ENCODE peak calls at places on chromosomes 12 and 14, in five cellular contexts. O is RWPE1, B is psoas muscle, C is Calu3, L is GM23338. F is an unnamed sample.
A peak's percentile ranks its signal among the peaks of the same experiment; 100 is the strongest.

GRCh38 chr12:26297386-26298070 is 102.2 kb downstream of the SSPN start:
- DNase-seq in B (no peak), C (no peak), L (no peak), O (no peak), F (no peak)

GRCh38 chr14:64766430-64767151 is 62.4 kb downstream of the PLEKHG3 start:
- DNase-seq in L (peak; percentile 80), C (no peak), B (no peak), O (peak; percentile 69), F (no peak)

GRCh38 chr12:70007687-70008086 is 182.7 kb downstream of the MYRFL start:
- DNase-seq in O (peak; percentile 30), L (no peak), C (no peak), B (no peak), F (no peak)

GRCh38 chr14:100049220-100049619 is 16.0 kb upstream of the EVL start:
- DNase-seq in C (no peak), L (no peak), B (no peak), O (no peak), F (no peak)

GRCh38 chr12:11834104-11834812 is 184.8 kb downstream of the ETV6 start:
- DNase-seq in O (no peak), B (no peak), C (no peak), L (no peak), F (no peak)

GRCh38 chr14:37558740-37559139 is 36.3 kb downstream of the FOXA1 start:
- DNase-seq in C (no peak), O (no peak), L (no peak), B (no peak), F (no peak)

GRCh38 chr12:31000751-31001150 is 72.9 kb upstream of the DDX11 start:
- DNase-seq in C (no peak), B (no peak), O (no peak), L (no peak), F (no peak)

GRCh38 chr14:74216671-74217070 is 22.6 kb upstream of the VSX2 start:
- DNase-seq in C (no peak), B (no peak), O (no peak), L (no peak), F (no peak)

GRCh38 chr14:50318031-50318626 is 6.0 kb downstream of the DMAC2L start:
- DNase-seq in O (peak; percentile 36), B (no peak), C (no peak), L (peak; percentile 74), F (no peak)

GRCh38 chr14:47284283-47284682 is 391.1 kb downstream of the MDGA2 start:
- DNase-seq in L (no peak), C (no peak), B (no peak), O (no peak), F (no peak)

GRCh38 chr12:109131522-109132050 is 15.2 kb downstream of the ACACB start:
- DNase-seq in O (no peak), L (no peak), C (no peak), B (peak; percentile 78), F (no peak)

GRCh38 chr12:2057041-2057792 is 4.4 kb downstream of the CACNA1C start:
- DNase-seq in B (peak; percentile 53), O (no peak), L (peak; percentile 97), C (peak; percentile 56), F (peak; percentile 54)

GRCh38 chr14:65164068-65164824 is 61.9 kb upstream of the MAX start:
- DNase-seq in L (peak; percentile 68), B (no peak), C (peak; percentile 55), O (peak; percentile 60), F (peak; percentile 43)

GRCh38 chr12:54145844-54146243 is 42.9 kb downstream of the SMUG1 start:
- DNase-seq in C (no peak), L (no peak), O (no peak), B (no peak), F (no peak)

GRCh38 chr14:81268016-81268416 is 47.3 kb upstream of the GTF2A1 start:
- DNase-seq in B (no peak), L (peak; percentile 33), O (no peak), C (no peak), F (no peak)

GRCh38 chr12:55142896-55143870 is 17.0 kb downstream of the OR9K2 start:
- DNase-seq in C (peak; percentile 69), O (peak; percentile 16), L (peak; percentile 95), B (no peak), F (no peak)

GRCh38 chr12:475286-475685 is 15.5 kb downstream of the B4GALNT3 start:
- DNase-seq in C (no peak), B (no peak), L (no peak), O (no peak), F (no peak)

GRCh38 chr12:104467346-104467837 is 10.6 kb downstream of the CHST11 start:
- DNase-seq in O (no peak), B (no peak), C (no peak), L (no peak), F (no peak)

GRCh38 chr14:103597623-103598372 is 31.2 kb upstream of the KLC1 start:
- DNase-seq in C (peak; percentile 36), O (peak; percentile 95), L (no peak), B (peak; percentile 68), F (no peak)

GRCh38 chr14:21300892-21301291 is 21.0 kb downstream of the RPGRIP1 start:
- DNase-seq in L (peak; percentile 78), O (no peak), C (peak; percentile 47), B (no peak), F (no peak)
- TF ChIP-seq CTCF in L (peak; percentile 22), O (no peak), C (no peak), B (no peak), F (no peak)

GRCh38 chr12:66280573-66280972 is 21.7 kb upstream of the HELB start:
- DNase-seq in C (no peak), B (no peak), O (no peak), L (no peak), F (no peak)

GRCh38 chr12:66282244-66282643 is 20.0 kb upstream of the HELB start:
- DNase-seq in C (no peak), O (no peak), B (no peak), L (no peak), F (no peak)

GRCh38 chr12:66275040-66275439 is 27.3 kb upstream of the HELB start:
- DNase-seq in O (no peak), C (no peak), L (no peak), B (no peak), F (no peak)

DNA sequence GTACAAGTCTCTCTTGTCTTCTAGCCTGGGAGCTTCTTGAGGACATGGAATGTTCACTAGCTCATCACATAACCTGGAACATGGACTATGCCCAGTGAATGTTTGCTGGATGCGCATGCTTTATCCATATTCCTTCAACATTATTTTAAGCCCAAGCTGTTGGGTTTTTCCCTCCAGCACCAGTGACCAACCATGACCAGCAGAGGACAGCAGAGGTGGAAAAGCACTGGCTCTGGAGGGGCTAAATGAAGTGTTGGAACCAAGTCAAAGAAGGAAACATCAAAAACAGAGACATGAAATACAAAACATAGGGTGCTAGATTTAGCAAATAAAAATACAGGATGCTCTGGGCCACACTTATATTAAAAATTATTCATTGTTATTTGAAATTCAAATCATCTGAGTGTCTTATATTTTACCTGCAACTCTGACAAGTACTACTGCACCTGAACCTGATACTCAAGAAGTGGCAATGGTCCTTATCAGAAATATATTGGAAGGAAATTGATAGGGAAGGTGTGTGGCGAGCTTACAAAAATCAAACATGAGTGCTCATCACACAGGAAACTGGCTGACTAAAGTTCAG is 23.1 kb upstream of the HELB start:
- DNase-seq in O (peak; percentile 21), L (peak; percentile 46), C (peak; percentile 51), B (no peak), F (no peak)
- TF ChIP-seq CTCF in O (peak; percentile 14), L (peak; percentile 66), C (peak; percentile 58), B (peak; percentile 16), F (peak; percentile 41)

GRCh38 chr14:30283822-30284446 is 275.0 kb upstream of the G2E3 start:
- DNase-seq in C (peak; percentile 68), B (no peak), L (peak; percentile 86), O (peak; percentile 28), F (no peak)
- TF ChIP-seq CTCF in C (peak; percentile 61), B (peak; percentile 12), L (peak; percentile 91), O (peak; percentile 75), F (peak; percentile 70)

DNA sequence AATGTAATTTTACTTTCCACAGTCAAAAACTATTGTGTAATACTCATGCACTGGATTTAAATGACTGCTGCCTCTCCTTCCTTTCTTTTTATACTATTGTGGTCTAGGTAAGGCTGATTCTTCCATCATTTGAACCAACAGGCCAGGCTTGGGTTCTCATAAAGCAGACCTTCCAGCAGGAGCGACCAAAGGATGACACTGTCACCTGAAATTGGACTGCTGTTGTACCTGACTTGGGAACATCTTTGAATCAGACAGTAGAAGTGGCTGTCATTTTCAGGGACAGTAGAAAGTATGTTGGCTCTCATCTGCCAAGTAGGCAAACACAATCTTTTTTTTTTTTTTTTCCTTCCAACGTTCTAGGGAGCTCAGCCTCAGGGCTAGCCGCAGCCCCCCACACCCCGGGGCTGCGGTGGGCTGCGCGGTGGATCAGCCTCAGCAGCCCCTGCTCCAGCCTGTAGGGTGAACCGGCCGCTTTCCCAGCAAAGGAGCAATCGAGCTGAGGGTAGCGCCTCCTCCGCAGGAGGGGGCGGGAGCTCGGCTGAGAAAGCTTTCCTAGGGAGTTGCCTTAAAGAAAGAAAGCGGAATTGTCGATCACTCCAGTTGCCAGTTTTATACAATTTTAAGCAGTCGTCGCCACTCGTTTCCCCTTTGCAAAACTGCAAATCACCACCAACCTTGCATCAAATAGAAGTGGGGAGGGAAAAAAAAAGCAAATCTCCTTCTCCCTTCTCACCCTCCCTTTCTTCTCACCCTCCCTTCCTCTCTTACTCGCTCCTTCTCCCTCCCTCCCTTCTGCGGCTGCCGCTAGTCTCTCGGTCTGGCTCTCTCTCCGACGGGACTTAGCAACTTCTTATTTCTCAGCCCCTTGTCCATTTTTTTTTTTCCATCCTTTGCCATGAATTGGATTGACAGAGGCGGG is at the start of gene PDE3A:
- DNase-seq in O (peak; percentile 23), B (peak; percentile 55), L (peak; percentile 93), C (peak; percentile 76), F (no peak)
- TF ChIP-seq CTCF in O (no peak), B (no peak), L (peak; percentile 15), C (no peak), F (no peak)

DNA sequence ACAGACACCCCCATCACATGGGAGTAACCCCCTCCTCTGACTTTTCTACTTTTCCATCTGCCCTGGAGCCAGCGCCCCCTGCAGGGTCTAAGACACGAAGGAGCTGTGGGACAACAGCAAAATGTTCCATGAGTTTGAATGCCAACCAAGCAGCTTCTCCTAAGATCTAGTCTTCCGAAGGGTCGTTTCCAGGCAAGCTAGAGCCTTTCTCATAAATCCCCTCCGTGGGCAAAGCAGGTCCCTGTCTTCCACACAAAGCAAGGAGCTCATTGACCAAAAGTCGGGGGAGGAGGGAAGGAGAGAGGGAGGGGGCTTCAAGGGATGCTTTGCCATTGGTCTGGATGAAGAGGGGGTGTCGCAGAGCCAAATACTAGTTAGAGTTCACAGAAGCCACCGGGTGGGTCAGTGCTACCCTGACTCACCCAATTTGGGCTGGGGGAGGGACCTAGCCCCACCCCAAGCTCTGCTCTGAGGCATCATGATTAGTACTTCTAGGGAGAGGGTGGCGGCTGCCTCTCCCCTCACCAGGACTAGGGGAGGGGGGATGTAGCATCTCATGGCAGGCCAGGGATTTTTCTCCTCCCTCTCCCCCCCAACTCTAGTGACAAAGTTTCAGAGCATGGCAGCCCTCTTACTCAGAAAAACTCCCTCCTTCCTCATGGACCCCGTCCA is 1.6 kb downstream of the MSI1 start:
- DNase-seq in B (no peak), O (no peak), L (peak; percentile 85), C (peak; percentile 34), F (no peak)
- TF ChIP-seq CTCF in B (no peak), O (no peak), L (peak; percentile 90), C (no peak), F (peak; percentile 82)

F was measured in D721Med.